ENCODE peak calls at places on chromosomes 2 and 18, in eight cellular contexts. O is AG09309; P is activated T-cell treated with anti-CD3 and anti-CD28 coated beads for 24 hours; H is stimulated activated CD4-positive, alpha-beta T cell treated with anti-CD3 and anti-CD28 coated beads, TNF-alpha, amount 100 ng/mL, for 48 hours; N is pons; C is right cardiac atrium; E is fibroblast of lung; T is stomach. W is an unnamed sample.

GRCh38 chr2:181411105-181411849 is 45.9 kb upstream of the ITGA4 start:
- DNase-seq in N (no peak), P (no peak), T (no peak), C (no peak), H (no peak), O (no peak), E (no peak), W (no peak)

GRCh38 chr2:127423476-127423840 is 5.2 kb downstream of the PROC start:
- DNase-seq in E (no peak), T (peak), H (no peak), P (no peak), N (no peak), O (no peak), C (no peak), W (no peak)

GRCh38 chr2:75709297-75709696 is 1.4 kb downstream of the GCFC2 start:
- DNase-seq in T (no peak), E (no peak), C (no peak), P (no peak), O (no peak), H (no peak), N (no peak), W (no peak)

GRCh38 chr2:263774-264492 is at the start of gene SH3YL1:
- DNase-seq in H (peak), C (peak), O (no peak), N (no peak), T (peak), E (peak), P (no peak), W (no peak)

GRCh38 chr18:35811896-35812295 is 160.6 kb upstream of the RMP24 start:
- DNase-seq in P (no peak), O (no peak), N (no peak), C (no peak), H (no peak), T (no peak), E (no peak), W (no peak)

GRCh38 chr2:72994991-72995380 is 76.5 kb downstream of the SFXN5 start:
- DNase-seq in E (no peak), T (no peak), O (no peak), C (no peak), H (no peak), N (no peak), P (no peak), W (no peak)

GRCh38 chr2:227374158-227374557 is 4.9 kb downstream of the TM4SF20 start:
- DNase-seq in H (peak), O (peak), E (peak), N (no peak), T (no peak), C (no peak), P (peak), W (no peak)

GRCh38 chr18:31040982-31041345 is 1.6 kb downstream of the DSC3 start:
- DNase-seq in E (peak), O (no peak), N (no peak), P (no peak), T (no peak), H (no peak), C (no peak), W (no peak)

GRCh38 chr2:138446043-138446442 is 55.5 kb upstream of the SPOPL start:
- DNase-seq in E (no peak), N (no peak), O (no peak), C (no peak), P (no peak), H (no peak), T (no peak), W (no peak)

GRCh38 chr2:158743899-158744298 is 51.2 kb upstream of the DAPL1 start:
- DNase-seq in P (no peak), O (no peak), T (no peak), C (no peak), H (no peak), N (no peak), E (no peak), W (no peak)

GRCh38 chr2:164589522-164589921 is 31.8 kb downstream of the GRB14 start:
- DNase-seq in C (no peak), P (no peak), O (no peak), H (no peak), T (no peak), E (peak), N (no peak), W (no peak)

GRCh38 chr18:69778680-69779079 is 169.0 kb downstream of the CD226 start:
- DNase-seq in P (no peak), N (no peak), E (no peak), O (no peak), C (no peak), H (no peak), T (no peak), W (no peak)

GRCh38 chr2:120348134-120349103 is 2.5 kb downstream of the INHBB start:
- DNase-seq in O (no peak), E (no peak), C (no peak), T (no peak), N (no peak), P (no peak), H (no peak), W (no peak)

GRCh38 chr2:112864072-112864471 is 27.5 kb upstream of the IL1B start:
- DNase-seq in H (no peak), T (no peak), P (no peak), N (no peak), C (no peak), O (no peak), E (no peak), W (no peak)

GRCh38 chr2:161123531-161124030 is 36.6 kb upstream of the TANK start:
- DNase-seq in T (no peak), N (no peak), H (no peak), O (no peak), E (no peak), C (no peak), P (no peak), W (no peak)

GRCh38 chr2:60822987-60823386 is 58.4 kb upstream of the REL start:
- DNase-seq in O (no peak), T (no peak), P (no peak), E (no peak), N (no peak), C (no peak), H (no peak), W (no peak)

GRCh38 chr2:226631671-226632070 is 167.9 kb downstream of the IRS1 start:
- DNase-seq in P (no peak), H (no peak), T (no peak), E (no peak), O (no peak), N (no peak), C (peak), W (no peak)

W was measured in smooth muscle cell of the brain vasculature.